ENCODE peak calls at places on chromosomes 1 and 21, in seven cellular contexts. K is RWPE1, M is H9, A is lower lobe of right lung, B is heart right ventricle, P is astrocyte of the spinal cord, G is fibroblast of pulmonary artery. U is an unnamed sample.

GRCh38 chr21:8989883-8990325 is 1531.5 kb upstream of the TPTE start:
- DNase-seq in K (no peak), M (no peak), A (no peak), B (no peak), P (no peak), G (no peak), U (no peak)

GRCh38 chr1:210248341-210248740 is 15.7 kb downstream of the SERTAD4 start:
- DNase-seq in K (no peak), M (no peak), A (no peak), B (no peak), P (no peak), G (no peak), U (no peak)

GRCh38 chr1:38152351-38153082 is 105.9 kb upstream of the POU3F1 start:
- DNase-seq in K (peak), M (no peak), A (no peak), B (no peak), P (no peak), G (no peak), U (peak)

GRCh38 chr1:162663086-162663485 is 30.8 kb downstream of the DDR2 start:
- DNase-seq in K (no peak), M (no peak), A (no peak), B (no peak), P (peak), G (no peak), U (peak)

GRCh38 chr1:119139857-119140176 is 636 bp downstream of the WARS2 start:
- DNase-seq in K (no peak), M (no peak), A (no peak), B (no peak), P (no peak), G (no peak), U (no peak)

GRCh38 chr1:95321516-95321915 is 87.5 kb downstream of the RWDD3 start:
- DNase-seq in K (no peak), M (no peak), A (no peak), B (no peak), P (no peak), G (no peak), U (no peak)

GRCh38 chr1:44513111-44513510 is 108.1 kb downstream of the RNF220 start:
- DNase-seq in K (no peak), M (no peak), A (no peak), B (no peak), P (no peak), G (no peak), U (no peak)

GRCh38 chr1:25743164-25744139 is 56.5 kb upstream of the SELENON start:
- DNase-seq in K (no peak), M (no peak), A (peak), B (peak), P (peak), G (peak), U (no peak)

GRCh38 chr21:28337319-28337718 is 655.4 kb downstream of the LTN1 start:
- DNase-seq in K (peak), M (no peak), A (no peak), B (no peak), P (peak), G (peak), U (peak)

GRCh38 chr1:232704694-232705680 is 75.1 kb upstream of the SIPA1L2 start:
- DNase-seq in K (peak), M (no peak), A (no peak), B (no peak), P (peak), G (peak), U (peak)

GRCh38 chr1:73813726-73814125 is 384.2 kb downstream of the LRRIQ3 start:
- DNase-seq in K (no peak), M (no peak), A (no peak), B (no peak), P (no peak), G (no peak), U (no peak)

GRCh38 chr1:202589190-202589680 is 121.0 kb downstream of the SYT2 start:
- DNase-seq in K (peak), M (peak), A (no peak), B (peak), P (peak), G (peak), U (no peak)

DNA sequence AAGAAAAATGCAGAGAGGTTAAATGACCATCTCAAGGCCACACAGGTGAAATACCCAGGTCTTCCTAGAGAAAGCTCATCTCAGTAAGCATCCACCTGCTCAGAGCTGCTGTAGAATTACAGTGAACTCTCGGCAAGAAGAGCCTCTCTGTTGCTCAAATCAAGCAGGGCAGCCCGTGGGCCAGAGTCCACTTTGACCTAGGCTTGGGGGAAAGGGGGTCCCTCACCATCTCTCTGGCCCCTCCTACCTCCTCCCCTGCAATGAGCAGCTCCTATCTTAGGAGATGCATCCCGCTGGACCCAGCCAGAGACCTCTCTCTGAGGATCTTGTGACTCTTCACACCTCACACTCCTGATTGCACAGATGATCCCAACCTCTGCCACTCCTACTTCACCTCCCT is 364.7 kb downstream of the PTPRU start:
- DNase-seq in K (no peak), M (no peak), A (no peak), B (no peak), P (no peak), G (no peak), U (no peak)
- TF ChIP-seq CTCF in K (no peak), M (no peak), A (no peak), B (no peak), P (no peak), G (no peak), U (no peak)

GRCh38 chr1:220189750-220190347 is 82.4 kb downstream of the RAB3GAP2 start:
- DNase-seq in K (peak), M (no peak), A (no peak), B (no peak), P (peak), G (peak), U (peak)
- TF ChIP-seq CTCF in K (peak), M (peak), A (peak), B (peak), P (peak), G (peak), U (peak)

DNA sequence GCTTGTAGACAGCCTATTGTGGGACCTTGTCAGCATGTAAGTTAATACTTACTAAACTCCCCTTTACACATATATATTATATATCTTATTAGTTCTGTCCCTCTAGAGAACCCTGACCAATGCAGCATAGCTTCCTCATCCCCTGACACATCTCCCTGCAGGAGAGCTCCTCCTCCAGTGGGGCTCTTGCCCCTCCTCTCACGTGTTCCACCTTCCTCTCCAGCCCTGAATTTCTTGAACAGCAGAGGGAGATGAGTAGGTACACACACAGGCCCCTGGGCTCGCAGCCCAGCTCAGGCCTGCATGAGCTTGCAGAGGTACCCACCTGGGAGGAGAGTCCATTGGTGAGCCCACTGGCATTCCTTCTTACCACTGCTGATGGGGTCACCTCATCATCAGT is 27.3 kb upstream of the GOLT1A start:
- DNase-seq in K (peak), M (no peak), A (no peak), B (no peak), P (no peak), G (no peak), U (no peak)
- TF ChIP-seq CTCF in K (no peak), M (peak), A (no peak), B (no peak), P (no peak), G (no peak), U (no peak)

GRCh38 chr1:100565533-100565932 is 27.6 kb downstream of the GPR88 start:
- DNase-seq in K (no peak), M (no peak), A (no peak), B (no peak), P (no peak), G (no peak), U (no peak)

GRCh38 chr1:100567062-100567461 is 29.1 kb downstream of the GPR88 start:
- DNase-seq in K (no peak), M (no peak), A (no peak), B (no peak), P (no peak), G (no peak), U (no peak)

GRCh38 chr1:100569888-100570287 is 31.9 kb downstream of the GPR88 start:
- DNase-seq in K (no peak), M (no peak), A (no peak), B (no peak), P (no peak), G (no peak), U (no peak)

DNA sequence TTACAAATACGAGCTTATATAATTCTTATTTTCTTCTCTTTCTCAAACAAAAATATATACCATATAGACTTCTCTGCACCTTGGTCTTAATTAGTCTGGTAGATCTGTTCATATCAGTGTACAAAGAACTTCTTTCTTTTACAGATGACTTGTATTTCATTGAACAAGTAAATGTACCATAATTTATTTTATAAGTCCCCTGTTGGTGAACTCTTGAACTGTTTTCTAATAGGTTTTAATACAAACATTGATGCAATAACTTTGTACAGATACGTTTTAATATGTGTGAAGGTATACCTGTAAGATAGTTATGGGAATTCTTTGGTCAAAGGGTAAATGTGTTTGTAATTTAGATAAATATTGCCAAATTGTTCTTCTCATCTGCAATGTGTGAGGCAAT is 28.4 kb downstream of the GPR88 start:
- DNase-seq in K (no peak), M (no peak), A (no peak), B (no peak), P (no peak), G (no peak), U (no peak)
- TF ChIP-seq CTCF in K (no peak), M (no peak), A (no peak), B (no peak), P (no peak), G (no peak), U (peak)

GRCh38 chr1:182720465-182720864 is 36.1 kb upstream of the RGS8 start:
- DNase-seq in K (no peak), M (no peak), A (no peak), B (no peak), P (no peak), G (peak), U (peak)
- TF ChIP-seq CTCF in K (no peak), M (peak), A (no peak), B (peak), P (peak), G (peak), U (no peak)

DNA sequence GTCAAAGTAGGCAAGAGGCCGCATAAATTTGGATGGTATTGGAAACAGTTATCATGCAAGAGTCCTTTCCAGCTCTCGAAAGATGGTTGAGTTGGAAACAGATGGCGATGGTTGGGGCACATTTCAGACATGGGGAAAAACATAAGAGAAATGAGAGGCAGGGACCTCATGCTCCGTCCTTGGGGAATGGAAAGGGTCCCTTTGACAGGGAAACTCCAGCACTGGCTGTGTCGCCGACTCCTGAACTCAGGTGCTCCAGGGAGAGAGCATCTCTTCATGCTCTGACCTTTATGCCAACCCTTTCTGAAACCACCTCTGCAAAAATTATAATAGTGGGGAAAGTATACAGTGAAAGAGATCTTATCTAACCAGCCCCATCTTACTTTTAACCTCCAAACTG is 36.8 kb upstream of the COL6A2 start:
- DNase-seq in K (no peak), M (no peak), A (no peak), B (no peak), P (no peak), G (no peak), U (no peak)
- TF ChIP-seq CTCF in K (no peak), M (no peak), A (no peak), B (no peak), P (no peak), G (no peak), U (no peak)

DNA sequence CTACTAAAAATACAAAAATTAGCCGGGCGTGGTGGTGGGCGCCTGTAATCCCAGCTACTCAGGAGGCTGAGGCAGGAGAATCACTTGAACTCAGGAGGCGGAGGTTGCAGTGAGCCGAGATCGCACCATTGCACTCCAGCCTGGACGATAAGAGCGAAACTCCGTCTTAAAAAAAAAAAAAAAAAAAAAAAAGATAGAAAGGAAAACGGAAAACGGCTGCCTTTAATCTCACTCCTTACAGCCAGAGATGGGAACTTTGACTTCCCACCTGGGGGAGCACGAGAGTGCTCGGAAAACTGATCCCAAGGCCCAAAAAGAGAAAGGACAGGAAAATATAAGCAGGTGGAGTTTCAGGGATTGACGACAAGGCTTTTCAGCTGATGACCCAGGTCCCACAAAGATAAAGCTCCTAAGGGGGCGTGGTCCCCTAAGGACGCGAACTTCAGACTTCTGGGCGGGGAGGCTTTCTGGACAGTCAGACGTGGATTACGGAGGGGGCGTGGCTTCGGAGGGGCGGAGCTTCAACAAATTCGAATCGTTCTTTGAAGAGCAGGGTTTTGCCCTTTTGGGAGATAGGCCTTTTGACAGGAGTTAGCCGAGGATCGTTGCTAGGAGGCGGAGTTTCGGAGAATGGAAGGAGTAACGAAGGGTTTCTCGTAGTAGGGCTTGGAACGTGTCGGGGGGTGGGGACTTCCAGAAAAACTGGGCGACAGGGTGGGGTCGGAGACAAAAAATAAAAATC is 966 bp upstream of the CKS1B start:
- DNase-seq in K (peak), M (peak), A (peak), B (peak), P (peak), G (peak), U (peak)
- TF ChIP-seq CTCF in K (no peak), M (peak), A (no peak), B (no peak), P (peak), G (peak), U (peak)

GRCh38 chr1:20787100-20787774 is at the start of gene HP1BP3:
- DNase-seq in K (peak), M (peak), A (peak), B (peak), P (peak), G (peak), U (peak)
- TF ChIP-seq CTCF in K (no peak), M (no peak), A (no peak), B (no peak), P (no peak), G (no peak), U (no peak)

GRCh38 chr1:175317309-175317708 is 124.7 kb upstream of the KIAA0040 start:
- DNase-seq in K (no peak), M (peak), A (no peak), B (no peak), P (no peak), G (peak), U (peak)
- TF ChIP-seq CTCF in K (no peak), M (peak), A (peak), B (peak), P (peak), G (peak), U (peak)

GRCh38 chr1:113106910-113107309 is 33.9 kb downstream of the LRIG2 start:
- DNase-seq in K (no peak), M (no peak), A (no peak), B (no peak), P (no peak), G (no peak), U (no peak)

GRCh38 chr1:113109908-113110554 is 37.0 kb downstream of the LRIG2 start:
- DNase-seq in K (peak), M (no peak), A (no peak), B (no peak), P (peak), G (peak), U (peak)
- TF ChIP-seq CTCF in K (peak), M (no peak), A (no peak), B (no peak), P (peak), G (peak), U (peak)